ENCODE peak calls at places on chromosomes 2 and 18, in nine cellular contexts. H is GM23248; B is H7; G is body of pancreas; V is ovary; Q is HL-60; D is CD4-positive, alpha-beta T cell; R is lower lobe of right lung; E is kidney epithelial cell. K is an unnamed sample.
A peak's percentile ranks its signal among the peaks of the same experiment; 100 is the strongest.

GRCh38 chr2:127428057-127428814 is 10.0 kb downstream of the PROC start:
- DNase-seq in V (no peak), Q (no peak), D (no peak), B (no peak), R (no peak), E (no peak), G (no peak), H (no peak), K (no peak)

GRCh38 chr2:10495311-10495987 is 47.3 kb upstream of the ODC1 start:
- DNase-seq in R (no peak), Q (no peak), H (no peak), B (peak; percentile 45), E (no peak), D (no peak), G (no peak), V (no peak), K (no peak)

GRCh38 chr2:219058541-219059374 is 2.0 kb downstream of the IHH start:
- DNase-seq in B (peak; percentile 82), D (no peak), E (no peak), V (no peak), Q (no peak), G (peak; percentile 87), R (peak; percentile 85), H (peak; percentile 44), K (no peak)

GRCh38 chr2:190088917-190089316 is 26.4 kb upstream of the MSTN start:
- DNase-seq in R (no peak), V (no peak), B (no peak), Q (peak; percentile 18), G (peak; percentile 53), H (peak; percentile 82), E (peak; percentile 16), D (peak; percentile 6), K (peak; percentile 2)

GRCh38 chr2:229920011-229920781 is 1.6 kb downstream of the TRIP12 start:
- DNase-seq in V (no peak), H (peak; percentile 55), B (peak; percentile 48), G (no peak), R (no peak), E (no peak), Q (no peak), D (peak; percentile 42), K (no peak)

GRCh38 chr2:107133412-107133811 is 247.4 kb upstream of the ST6GAL2 start:
- DNase-seq in E (no peak), Q (no peak), H (no peak), B (no peak), R (no peak), G (no peak), V (no peak), D (no peak), K (no peak)

GRCh38 chr2:56008661-56009411 is 85.3 kb upstream of the EFEMP1 start:
- DNase-seq in H (peak; percentile 95), B (peak; percentile 51), R (no peak), G (no peak), Q (no peak), E (peak; percentile 71), D (no peak), V (peak; percentile 34), K (no peak)

GRCh38 chr2:11155326-11156059 is at the start of gene SLC66A3:
- DNase-seq in H (peak; percentile 93), R (peak; percentile 91), G (no peak), D (no peak), B (no peak), E (peak; percentile 54), Q (peak; percentile 76), V (no peak), K (peak; percentile 79)

GRCh38 chr2:6769346-6769745 is 96.4 kb downstream of the CMPK2 start:
- DNase-seq in R (no peak), D (no peak), H (no peak), V (no peak), Q (no peak), E (no peak), B (no peak), G (no peak), K (no peak)

GRCh38 chr18:10022365-10022764 is 108.5 kb downstream of the VAPA start:
- DNase-seq in H (no peak), D (no peak), Q (no peak), G (no peak), R (no peak), B (no peak), V (no peak), E (no peak), K (no peak)

GRCh38 chr18:10123006-10123950 is 209.5 kb downstream of the VAPA start:
- DNase-seq in V (no peak), B (no peak), Q (no peak), G (no peak), D (no peak), E (no peak), H (no peak), R (no peak), K (no peak)

GRCh38 chr18:4586729-4587128 is 131.6 kb upstream of the DLGAP1 start:
- DNase-seq in G (no peak), Q (no peak), E (no peak), H (no peak), B (no peak), D (no peak), V (no peak), R (no peak), K (no peak)
- H3K27me3 ChIP-seq in G (no peaks in the 10 kb centered on the region), Q (no peaks in the 10 kb centered on the region), E (no peaks in the 10 kb centered on the region), H (no peaks in the 10 kb centered on the region), B (no peaks in the 10 kb centered on the region), D (no peaks in the 10 kb centered on the region), V (no peaks in the 10 kb centered on the region), R (no peaks in the 10 kb centered on the region), K (peaks cover 7% of the 10 kb centered on the region)

DNA sequence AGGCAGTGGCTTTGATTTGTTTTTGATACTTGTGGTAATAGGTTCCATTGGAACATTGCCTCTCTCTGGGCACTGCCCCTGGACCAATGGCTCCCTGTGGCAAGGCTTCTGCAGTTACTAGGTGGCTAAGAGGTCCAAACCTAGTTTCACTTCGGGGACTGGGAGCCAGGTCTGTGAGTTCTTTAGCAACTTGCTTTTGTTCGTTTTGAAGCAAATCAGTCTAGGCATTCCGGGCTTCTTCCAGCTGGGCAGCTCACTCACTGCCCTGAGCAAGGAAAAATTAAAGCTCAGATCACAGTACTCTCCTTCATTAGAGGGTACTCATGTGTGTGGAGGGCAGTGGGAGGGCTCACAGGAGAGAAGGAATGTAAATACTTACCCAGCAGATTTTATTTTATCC is 80.2 kb downstream of the SPP2 start:
- DNase-seq in Q (no peak), G (no peak), B (no peak), V (no peak), E (no peak), D (no peak), R (no peak), H (no peak), K (no peak)
- H3K27me3 ChIP-seq in Q (no peaks in the 10 kb centered on the region), G (no peaks in the 10 kb centered on the region), B (no peaks in the 10 kb centered on the region), V (no peaks in the 10 kb centered on the region), E (no peaks in the 10 kb centered on the region), D (no peaks in the 10 kb centered on the region), R (no peaks in the 10 kb centered on the region), H (no peaks in the 10 kb centered on the region), K (no peaks in the 10 kb centered on the region)

DNA sequence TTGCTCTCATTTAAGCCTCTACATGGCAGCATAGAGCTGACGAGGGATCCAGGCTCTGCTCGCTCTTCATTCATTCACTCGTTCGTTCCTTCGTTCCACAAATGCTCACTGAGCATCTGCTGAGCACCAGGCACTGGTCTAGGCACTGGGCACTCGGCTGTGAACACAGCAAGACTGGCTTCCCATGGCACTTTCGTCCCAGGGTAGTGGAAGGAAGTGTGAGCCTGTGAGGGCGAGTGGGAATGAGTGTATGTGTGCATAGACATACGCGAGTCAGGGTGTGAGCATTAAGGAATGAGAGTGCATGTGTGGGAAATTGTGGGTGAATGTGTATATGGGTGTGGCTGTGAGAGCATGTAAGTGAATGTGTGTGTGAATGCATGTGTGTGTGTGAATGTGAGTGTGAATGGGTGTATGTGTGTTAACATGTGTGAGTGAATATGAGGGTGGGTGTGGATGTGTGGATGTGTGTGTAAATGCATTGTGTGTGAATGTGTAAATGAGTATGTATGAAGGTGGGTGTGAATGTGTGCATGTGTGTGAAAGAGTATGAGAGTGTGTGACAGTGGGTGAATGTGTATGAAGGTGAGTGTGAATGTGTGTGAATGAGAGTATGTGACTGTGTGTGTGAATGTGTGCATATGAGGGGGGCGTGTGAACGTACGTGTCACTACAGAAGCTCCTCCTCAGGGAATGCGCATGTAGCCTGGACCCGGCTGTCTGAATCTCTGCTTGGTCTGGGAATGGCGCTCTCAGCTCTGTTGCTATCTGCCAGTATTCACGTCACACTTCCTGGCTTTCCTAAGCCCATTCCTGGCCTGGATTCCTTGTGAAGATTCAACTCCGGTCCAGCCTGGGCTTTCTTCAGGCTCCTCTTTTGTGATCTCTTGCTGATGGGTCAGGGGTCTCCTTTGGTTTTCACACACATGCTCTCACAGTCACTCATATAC is 28.8 kb downstream of the SNORC start:
- DNase-seq in H (peak; percentile 53), D (no peak), G (no peak), E (no peak), B (peak; percentile 39), V (no peak), R (no peak), Q (no peak), K (no peak)
- H3K27me3 ChIP-seq in H (no peaks in the 10 kb centered on the region), D (no peaks in the 10 kb centered on the region), G (no peaks in the 10 kb centered on the region), E (no peaks in the 10 kb centered on the region), B (peaks cover 12% of the 10 kb centered on the region), V (no peaks in the 10 kb centered on the region), R (peaks cover 12% of the 10 kb centered on the region), Q (no peaks in the 10 kb centered on the region), K (no peaks in the 10 kb centered on the region)

GRCh38 chr2:174333017-174333501 is 1.7 kb upstream of the SP9 start:
- DNase-seq in Q (no peak), H (no peak), G (no peak), V (no peak), E (no peak), R (no peak), B (no peak), D (no peak), K (no peak)

GRCh38 chr2:174332607-174333001 is 2.1 kb upstream of the SP9 start:
- DNase-seq in D (no peak), R (no peak), Q (no peak), B (peak; percentile 80), E (no peak), V (no peak), G (no peak), H (no peak), K (no peak)

GRCh38 chr2:174329157-174329715 is 5.5 kb upstream of the SP9 start:
- DNase-seq in D (no peak), B (no peak), V (no peak), Q (no peak), G (no peak), R (no peak), E (no peak), H (no peak), K (no peak)

GRCh38 chr2:174331731-174332606 is 2.8 kb upstream of the SP9 start:
- DNase-seq in Q (no peak), R (no peak), H (no peak), E (no peak), D (no peak), G (no peak), V (no peak), B (peak; percentile 79), K (no peak)

DNA sequence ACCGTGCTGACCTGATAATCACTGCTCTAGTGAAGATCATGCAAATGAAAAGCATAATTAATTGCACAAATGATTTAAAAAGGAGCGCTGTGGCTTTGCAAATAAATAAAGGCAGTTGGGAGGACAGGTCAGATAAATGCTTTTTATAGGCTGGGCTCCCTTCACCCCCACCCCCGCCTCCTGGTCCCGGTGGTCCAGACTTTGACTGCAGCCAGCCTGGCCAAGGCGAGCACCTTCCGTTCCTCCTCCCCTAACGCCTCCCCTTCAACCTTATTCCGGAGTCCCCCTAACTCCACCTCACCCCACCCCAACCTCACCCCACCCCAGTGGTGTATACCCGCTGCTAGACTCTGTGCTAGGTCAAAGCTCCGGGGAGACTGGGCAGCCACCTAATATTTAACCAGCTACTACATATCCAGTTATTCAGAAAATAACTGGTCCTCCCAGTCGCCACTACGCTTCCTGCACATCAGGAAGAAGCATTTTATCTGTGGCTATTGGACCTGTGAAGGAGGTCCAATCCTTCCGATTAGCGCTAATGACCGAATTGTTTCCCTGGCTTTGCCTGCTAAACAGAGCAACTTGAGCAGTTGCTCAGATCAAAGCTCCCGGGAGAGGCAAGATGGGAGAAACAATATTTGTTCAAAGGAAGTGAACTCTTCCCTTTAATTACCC is 3.7 kb upstream of the SP9 start:
- DNase-seq in G (no peak), R (no peak), V (no peak), D (no peak), H (no peak), E (no peak), B (peak; percentile 69), Q (no peak), K (no peak)
- H3K27me3 ChIP-seq in G (peaks cover 79% of the 10 kb centered on the region), R (peaks cover 99% of the 10 kb centered on the region), V (peaks cover 2% of the 10 kb centered on the region), D (peaks cover 97% of the 10 kb centered on the region), H (peaks cover 45% of the 10 kb centered on the region), E (peaks cover 96% of the 10 kb centered on the region), B (peaks cover 97% of the 10 kb centered on the region), Q (peaks cover 91% of the 10 kb centered on the region), K (peaks cover 38% of the 10 kb centered on the region)

K was measured in PC-9.